ENCODE peak calls at places on chromosomes 11 and 22, in five cellular contexts. U is H9, C is mesenchymal stem cell, P is breast epithelium, A is mammary epithelial cell. F is an unnamed sample. For H3K4me1, the result is how much of the 10 kb centered on the place peaks cover.

GRCh38 chr11:69496202-69496557 is 14.7 kb downstream of the LINC01488 start:
- DNase-seq in U (no peak), C (no peak), P (no peak), A (no peak), F (no peak)

GRCh38 chr22:30253205-30253852 is 6.8 kb upstream of the LIF start:
- DNase-seq in C (no peak), A (no peak), U (no peak), P (no peak), F (no peak)

GRCh38 chr11:41289408-41289807 is 170.0 kb downstream of the LRRC4C start:
- DNase-seq in U (no peak), A (no peak), C (no peak), P (no peak), F (no peak)

GRCh38 chr11:125881291-125881690 is 6.2 kb upstream of the HYLS1 start:
- DNase-seq in A (no peak), U (no peak), P (no peak), C (no peak), F (no peak)

GRCh38 chr11:117471776-117472175 is 144.1 kb downstream of the CEP164 start:
- DNase-seq in A (no peak), U (no peak), P (no peak), C (no peak), F (no peak)

GRCh38 chr11:33692013-33692504 is 8.6 kb downstream of the C11orf91 start:
- DNase-seq in A (peak), C (peak), P (peak), U (no peak), F (no peak)

GRCh38 chr11:8833568-8834275 is 77.3 kb upstream of the AKIP1 start:
- DNase-seq in C (peak), P (no peak), A (peak), U (no peak), F (no peak)

GRCh38 chr22:39617761-39618757 is 47.5 kb downstream of the CACNA1I start:
- DNase-seq in C (no peak), A (no peak), U (no peak), P (no peak), F (no peak)

GRCh38 chr11:112042161-112042960 is 17.2 kb downstream of the DLAT start:
- DNase-seq in A (peak), P (no peak), C (peak), U (no peak), F (no peak)

GRCh38 chr11:121483805-121484478 is 31.2 kb upstream of the SORL1-AS1 start:
- DNase-seq in P (no peak), C (no peak), U (no peak), A (no peak), F (no peak)

GRCh38 chr11:128694618-128695481 is 978 bp downstream of the FLI1 start:
- DNase-seq in A (no peak), C (no peak), P (no peak), U (peak), F (no peak)

GRCh38 chr11:70854891-70855556 is 397.4 kb downstream of the SHANK2 start:
- DNase-seq in P (no peak), C (no peak), A (no peak), U (no peak), F (no peak)

GRCh38 chr11:14081541-14082211 is 119.2 kb downstream of the SPON1 start:
- DNase-seq in C (no peak), A (no peak), P (no peak), U (no peak), F (no peak)

GRCh38 chr11:20207781-20208621 is 47.7 kb upstream of the DBX1 start:
- DNase-seq in U (peak), P (no peak), A (no peak), C (no peak), F (peak)

GRCh38 chr22:32803020-32803758 is 1.7 kb downstream of the TIMP3 start:
- DNase-seq in P (no peak), A (peak), C (peak), U (no peak), F (no peak)

GRCh38 chr11:27255447-27255828 is 107.6 kb downstream of the CCDC34 start:
- DNase-seq in U (no peak), A (peak), C (no peak), P (no peak), F (no peak)

GRCh38 chr22:24957043-24957442 is 4.5 kb downstream of the KIAA1671 start:
- DNase-seq in C (no peak), P (no peak), U (no peak), A (peak), F (no peak)

GRCh38 chr11:73404048-73404447 is 27.8 kb downstream of the RELT start:
- DNase-seq in C (peak), A (peak), P (peak), U (peak), F (no peak)

GRCh38 chr11:11416917-11417316 is 63.9 kb upstream of the CSNK2A3 start:
- DNase-seq in U (no peak), A (peak), C (peak), P (no peak), F (no peak)

GRCh38 chr22:47200273-47201051 is 438.0 kb downstream of the TBC1D22A start:
- DNase-seq in A (no peak), C (no peak), U (no peak), P (peak), F (peak)

GRCh38 chr11:110337570-110338193 is 41.3 kb upstream of the RDX start:
- DNase-seq in A (peak), U (peak), P (no peak), C (peak), F (no peak)

GRCh38 chr11:121359587-121359986 is 67.0 kb downstream of the SC5D start:
- DNase-seq in U (no peak), A (no peak), C (no peak), P (no peak), F (no peak)

GRCh38 chr11:128022007-128022368 is 565.4 kb downstream of the ETS1 start:
- DNase-seq in P (no peak), A (peak), U (no peak), C (peak), F (no peak)

GRCh38 chr11:126334665-126335462 is 20.6 kb upstream of the ST3GAL4 start:
- DNase-seq in A (no peak), U (no peak), P (no peak), C (peak), F (no peak)

GRCh38 chr22:31148516-31148915 is 8.2 kb upstream of the PLA2G3 start:
- DNase-seq in P (no peak), C (no peak), A (no peak), U (no peak), F (no peak)

GRCh38 chr11:28627690-28628255 is 519.6 kb downstream of the METTL15 start:
- DNase-seq in U (no peak), P (no peak), C (no peak), A (no peak), F (no peak)

GRCh38 chr11:72179049-72179803 is 12.7 kb upstream of the FOLR1 start:
- DNase-seq in U (no peak), A (no peak), C (no peak), P (no peak), F (no peak)

GRCh38 chr11:31761636-31762035 is 49.5 kb downstream of the PAX6 start:
- DNase-seq in C (no peak), U (no peak), P (no peak), A (no peak), F (no peak)

GRCh38 chr22:18152519-18152918 is 2.5 kb downstream of the USP18 start:
- DNase-seq in U (no peak), A (no peak), C (no peak), P (no peak), F (no peak)

GRCh38 chr22:48927591-48927990 is 900.1 kb downstream of the BRD1 start:
- DNase-seq in P (no peak), A (no peak), U (no peak), C (no peak), F (no peak)

GRCh38 chr11:104028476-104028875 is 8.0 kb upstream of the DDI1 start:
- DNase-seq in A (no peak), U (no peak), P (no peak), C (peak), F (no peak)

GRCh38 chr11:17786824-17787525 is 52.4 kb downstream of the KCNC1 start:
- DNase-seq in A (peak), U (no peak), P (no peak), C (peak), F (no peak)

GRCh38 chr22:41745968-41746367 is 46.7 kb downstream of the MEI1 start:
- DNase-seq in P (no peak), A (no peak), U (no peak), C (no peak), F (no peak)

GRCh38 chr11:134380785-134381184 is 31.3 kb downstream of the B3GAT1 start:
- DNase-seq in C (no peak), U (no peak), P (no peak), A (no peak), F (no peak)

GRCh38 chr22:29587938-29588699 is 7.2 kb upstream of the NIPSNAP1 start:
- DNase-seq in A (peak), P (no peak), C (peak), U (no peak), F (no peak)

GRCh38 chr11:37108436-37109204 is 510.6 kb upstream of the RAG2 start:
- DNase-seq in A (peak), P (no peak), U (no peak), C (no peak), F (no peak)

GRCh38 chr11:110524227-110524626 is 94.5 kb downstream of the FDX1 start:
- DNase-seq in P (no peak), U (no peak), C (peak), A (peak), F (no peak)

GRCh38 chr11:68025047-68025446 is 5.4 kb upstream of the NDUFS8 start:
- DNase-seq in U (no peak), P (no peak), C (no peak), A (no peak), F (no peak)

GRCh38 chr11:1752907-1753425 is 2.6 kb upstream of the IFITM10 start:
- DNase-seq in C (no peak), U (no peak), P (no peak), A (no peak), F (no peak)

GRCh38 chr22:50191041-50191740 is 5.5 kb downstream of the TRABD start:
- DNase-seq in C (no peak), A (no peak), U (no peak), P (no peak), F (no peak)
- H3K4me1 ChIP-seq in C (under half), A (under half), U (under half), P (under half), F (under half)

GRCh38 chr11:115751244-115751643 is 247.0 kb upstream of the CADM1 start:
- DNase-seq in P (no peak), U (no peak), C (no peak), A (no peak), F (no peak)
- H3K4me1 ChIP-seq in P (under half), U (under half), C (under half), A (under half), F (under half)

DNA sequence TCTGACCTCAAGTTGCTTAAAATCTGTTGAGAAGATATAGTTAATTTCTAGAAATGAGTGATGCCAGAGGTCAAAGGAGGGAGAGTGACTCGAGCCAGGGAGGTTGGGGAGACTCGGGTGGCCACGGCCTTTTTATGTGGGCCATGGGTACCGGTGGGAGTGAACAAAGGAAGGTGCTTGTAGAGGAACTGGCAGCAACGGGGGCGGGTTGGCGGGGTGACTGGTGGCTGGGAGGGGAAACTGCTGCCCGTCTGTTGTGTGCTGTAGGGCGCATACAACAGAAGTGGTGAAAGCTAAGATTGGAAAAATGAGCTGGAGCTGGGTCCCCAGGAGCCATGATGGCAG is 5.4 kb downstream of the DAGLA start:
- DNase-seq in U (no peak), C (no peak), A (no peak), P (no peak), F (no peak)
- H3K4me1 ChIP-seq in U (under half), C (under half), A (under half), P (under half), F (under half)

DNA sequence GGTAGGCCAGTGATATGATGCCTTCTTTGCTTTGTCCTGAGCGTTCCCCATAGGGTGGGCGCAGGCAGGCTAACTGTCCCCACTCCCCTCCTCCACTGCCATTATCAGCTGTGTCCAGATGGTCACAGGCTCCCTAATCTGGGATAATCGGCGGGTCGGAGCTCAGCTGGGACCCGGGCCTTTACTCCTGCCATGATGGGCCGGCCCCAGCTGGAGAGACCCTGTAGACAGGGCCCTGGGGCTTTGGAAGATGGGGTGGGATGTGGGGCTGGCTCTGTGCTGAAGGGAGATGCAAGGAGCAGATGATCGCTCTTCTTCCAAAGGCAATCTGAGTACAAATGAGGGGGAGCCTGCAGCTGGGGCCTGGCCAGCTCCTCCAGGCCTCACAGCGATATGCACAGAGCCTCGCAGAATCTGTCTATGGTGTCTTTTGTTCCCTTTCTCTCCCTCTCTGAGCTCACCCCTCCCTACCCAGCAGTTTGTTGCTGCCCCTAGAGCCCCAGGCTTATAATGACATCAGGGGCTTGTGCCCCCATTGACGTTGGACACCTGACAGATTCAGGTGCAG is 11.9 kb downstream of the KLHL35 start:
- DNase-seq in C (no peak), P (no peak), A (no peak), U (no peak), F (no peak)
- H3K4me1 ChIP-seq in C (under half), P (under half), A (under half), U (under half), F (under half)

F was measured in H1.